ENCODE peak calls at places on chromosomes 11 and 22, in ten cellular contexts. K is astrocyte of the spinal cord, Q is neural progenitor cell, Y is coronary artery, J is cardiac muscle cell, A is Calu3, F is uterus, C is neural crest cell, H is fibroblast of pulmonary artery, D is fibroblast of villous mesenchyme. P is an unnamed sample.

GRCh38 chr22:40469181-40469580 is 98.8 kb downstream of the SGSM3 start:
- DNase-seq in K (no peak), Q (no peak), Y (no peak), J (no peak), A (no peak), F (no peak), C (no peak), H (no peak), D (no peak), P (no peak)

GRCh38 chr22:36823177-36823839 is 6.5 kb upstream of the PVALB start:
- DNase-seq in K (no peak), Q (peak), Y (no peak), J (no peak), A (no peak), F (no peak), C (no peak), H (peak), D (no peak), P (no peak)

GRCh38 chr11:133895551-133895950 is 50.2 kb upstream of the SPATA19 start:
- DNase-seq in K (no peak), Q (no peak), Y (peak), J (no peak), A (no peak), F (no peak), C (no peak), H (no peak), D (no peak), P (peak)

GRCh38 chr22:28297504-28297903 is 378.4 kb upstream of the PITPNB start:
- DNase-seq in K (no peak), Q (no peak), Y (no peak), J (no peak), A (no peak), F (no peak), C (no peak), H (no peak), D (peak), P (no peak)

GRCh38 chr11:86747801-86748200 is 52.5 kb upstream of the PRSS23 start:
- DNase-seq in K (no peak), Q (no peak), Y (no peak), J (no peak), A (no peak), F (no peak), C (no peak), H (no peak), D (peak), P (no peak)

GRCh38 chr22:26139320-26139719 is 29.9 kb upstream of the SEZ6L start:
- DNase-seq in K (no peak), Q (no peak), Y (no peak), J (no peak), A (no peak), F (no peak), C (no peak), H (no peak), D (no peak), P (no peak)

GRCh38 chr11:94303884-94304459 is 408 bp upstream of the IZUMO1R start:
- DNase-seq in K (no peak), Q (no peak), Y (no peak), J (no peak), A (no peak), F (no peak), C (no peak), H (no peak), D (no peak), P (no peak)

GRCh38 chr11:128532016-128532570 is 55.3 kb downstream of the ETS1 start:
- DNase-seq in K (no peak), Q (no peak), Y (no peak), J (no peak), A (no peak), F (no peak), C (no peak), H (no peak), D (no peak), P (no peak)

GRCh38 chr11:66981976-66982578 is 7.0 kb downstream of the C11orf86 start:
- DNase-seq in K (peak), Q (no peak), Y (peak), J (no peak), A (peak), F (peak), C (no peak), H (peak), D (peak), P (peak)

GRCh38 chr11:134273317-134273712 is 2.9 kb upstream of the GLB1L3 start:
- DNase-seq in K (no peak), Q (no peak), Y (no peak), J (no peak), A (no peak), F (no peak), C (no peak), H (no peak), D (no peak), P (no peak)

GRCh38 chr11:61004841-61005240 is 33.4 kb downstream of the CD6 start:
- DNase-seq in K (peak), Q (no peak), Y (no peak), J (no peak), A (no peak), F (no peak), C (no peak), H (peak), D (no peak), P (no peak)

GRCh38 chr11:36305047-36305446 is 9.0 kb downstream of the PRR5L start:
- DNase-seq in K (no peak), Q (no peak), Y (no peak), J (no peak), A (no peak), F (no peak), C (no peak), H (no peak), D (no peak), P (no peak)

GRCh38 chr11:12280838-12281565 is 96.4 kb upstream of the PARVA start:
- DNase-seq in K (no peak), Q (no peak), Y (peak), J (no peak), A (no peak), F (no peak), C (no peak), H (no peak), D (no peak), P (peak)

GRCh38 chr11:105071060-105071732 is 26.1 kb upstream of the CARD16 start:
- DNase-seq in K (no peak), Q (no peak), Y (no peak), J (no peak), A (no peak), F (no peak), C (no peak), H (no peak), D (no peak), P (no peak)

GRCh38 chr11:92846542-92847125 is 122.8 kb upstream of the MTNR1B start:
- DNase-seq in K (no peak), Q (no peak), Y (no peak), J (no peak), A (no peak), F (no peak), C (no peak), H (no peak), D (peak), P (no peak)

GRCh38 chr11:1845095-1845429 is 6.3 kb downstream of the TNNI2 start:
- DNase-seq in K (no peak), Q (no peak), Y (no peak), J (no peak), A (no peak), F (no peak), C (no peak), H (no peak), D (no peak), P (no peak)

GRCh38 chr11:63874511-63874910 is 35.6 kb downstream of the MARK2 start:
- DNase-seq in K (no peak), Q (no peak), Y (no peak), J (peak), A (no peak), F (no peak), C (no peak), H (no peak), D (peak), P (no peak)

GRCh38 chr11:73270855-73271477 is 1.2 kb upstream of the P2RY6 start:
- DNase-seq in K (no peak), Q (no peak), Y (peak), J (no peak), A (no peak), F (no peak), C (no peak), H (no peak), D (no peak), P (no peak)

GRCh38 chr22:42269407-42270177 is 861 bp downstream of the TCF20 start:
- DNase-seq in K (no peak), Q (peak), Y (no peak), J (peak), A (peak), F (peak), C (peak), H (peak), D (peak), P (no peak)
- TF ChIP-seq CTCF in K (no peak), Q (peak), Y (no peak), J (no peak), A (no peak), F (no peak), C (peak), H (no peak), D (no peak), P (no peak)

DNA sequence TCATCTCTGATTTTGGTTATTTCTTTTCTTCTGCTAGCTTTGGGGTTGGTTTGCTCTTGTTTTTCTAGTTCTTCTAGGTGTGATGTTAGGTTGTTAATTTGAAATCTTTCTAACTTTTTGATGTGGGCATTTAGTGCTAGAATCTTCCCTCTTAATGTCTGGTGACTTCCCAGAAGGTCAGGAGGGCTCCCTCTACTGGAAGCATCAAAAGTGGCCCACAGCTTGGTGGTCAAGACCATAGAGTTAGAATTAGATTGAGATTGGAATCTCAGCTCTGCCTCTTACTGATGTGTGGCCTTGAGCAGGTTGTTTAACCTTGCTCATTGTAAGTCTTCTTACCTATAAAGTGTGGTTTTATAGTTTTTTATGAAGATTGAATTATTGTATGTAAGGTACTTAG is 99.3 kb downstream of the FDX1 start:
- DNase-seq in K (peak), Q (peak), Y (no peak), J (no peak), A (peak), F (no peak), C (no peak), H (peak), D (peak), P (no peak)
- TF ChIP-seq CTCF in K (peak), Q (peak), Y (no peak), J (peak), A (no peak), F (no peak), C (peak), H (peak), D (peak), P (no peak)

DNA sequence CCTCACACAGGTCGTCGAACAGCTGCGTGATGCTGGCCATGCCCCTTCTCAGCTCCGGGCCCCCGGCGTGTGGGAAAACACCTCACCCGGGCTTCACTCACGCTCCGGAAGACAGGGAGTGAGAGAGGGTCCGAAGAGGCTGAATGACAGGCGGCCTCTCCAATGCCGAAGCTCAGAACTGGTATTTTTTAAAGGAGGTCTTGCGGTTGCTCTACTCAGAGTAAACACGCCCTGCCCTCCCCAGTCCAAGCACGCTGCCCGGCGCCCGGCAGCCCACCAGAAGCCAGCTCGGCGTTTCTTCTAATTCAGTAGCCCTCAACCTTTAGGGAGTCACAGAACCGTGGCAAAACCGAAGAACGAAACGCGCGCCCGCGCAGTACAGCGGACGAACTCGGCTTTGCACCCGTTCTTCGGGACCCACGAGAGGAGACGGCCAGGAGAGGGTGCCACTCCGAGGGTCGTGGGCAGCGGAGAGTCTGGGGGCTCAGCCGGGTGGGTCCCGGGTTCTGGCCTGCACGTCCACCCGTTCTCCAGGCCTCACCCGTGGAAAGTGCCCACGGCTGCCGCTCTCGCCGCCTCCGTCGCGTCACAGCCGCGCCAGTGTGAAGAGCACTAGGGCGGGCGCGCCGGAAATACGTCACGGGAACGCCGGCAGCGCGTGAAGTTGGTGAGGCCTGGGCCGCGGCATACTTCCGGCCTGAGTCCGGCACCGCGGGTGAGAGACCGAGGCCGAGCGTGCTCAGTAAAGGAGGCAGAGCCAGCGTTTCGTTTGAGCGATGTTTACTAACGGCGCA is at the start of gene TUBGCP6:
- DNase-seq in K (peak), Q (peak), Y (peak), J (peak), A (peak), F (peak), C (peak), H (peak), D (peak), P (peak)
- TF ChIP-seq CTCF in K (no peak), Q (peak), Y (no peak), J (peak), A (peak), F (peak), C (peak), H (peak), D (peak), P (peak)

GRCh38 chr11:45847908-45848316 is 637 bp downstream of the CRY2 start:
- DNase-seq in K (peak), Q (peak), Y (no peak), J (peak), A (peak), F (peak), C (peak), H (peak), D (peak), P (no peak)
- TF ChIP-seq CTCF in K (peak), Q (no peak), Y (no peak), J (peak), A (no peak), F (peak), C (no peak), H (peak), D (no peak), P (peak)

DNA sequence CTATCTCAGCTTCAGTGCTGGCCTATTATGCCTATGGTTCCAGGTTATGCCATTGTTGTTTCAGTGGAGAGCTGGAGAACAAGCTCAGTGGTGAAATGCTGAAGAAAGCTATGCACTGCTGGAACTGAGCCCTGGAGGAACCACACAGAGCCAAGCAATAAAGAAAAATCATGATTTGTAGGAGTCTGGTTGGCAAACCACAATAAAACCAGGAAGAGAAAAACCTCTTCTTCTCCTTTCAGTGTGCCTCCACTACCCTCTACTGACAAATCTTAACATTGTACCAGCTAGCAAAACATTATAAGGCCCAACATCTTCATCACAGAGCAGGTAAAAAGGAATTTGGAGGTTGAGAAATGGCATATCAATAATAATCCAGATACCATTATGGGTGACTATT is 5.3 kb downstream of the OR51F2 start:
- DNase-seq in K (peak), Q (peak), Y (no peak), J (no peak), A (no peak), F (no peak), C (no peak), H (peak), D (peak), P (no peak)
- TF ChIP-seq CTCF in K (peak), Q (peak), Y (no peak), J (no peak), A (peak), F (peak), C (peak), H (no peak), D (peak), P (peak)

GRCh38 chr22:32855023-32855756 is 53.7 kb downstream of the TIMP3 start:
- DNase-seq in K (no peak), Q (no peak), Y (no peak), J (no peak), A (no peak), F (no peak), C (no peak), H (no peak), D (peak), P (no peak)
- TF ChIP-seq CTCF in K (no peak), Q (no peak), Y (no peak), J (no peak), A (no peak), F (no peak), C (no peak), H (no peak), D (no peak), P (no peak)

GRCh38 chr11:65424200-65425104 is 1.9 kb downstream of the NEAT1 start:
- DNase-seq in K (peak), Q (no peak), Y (peak), J (no peak), A (no peak), F (peak), C (no peak), H (peak), D (peak), P (peak)

GRCh38 chr11:65423516-65424199 is 1.1 kb downstream of the NEAT1 start:
- DNase-seq in K (peak), Q (no peak), Y (peak), J (no peak), A (no peak), F (peak), C (no peak), H (no peak), D (no peak), P (peak)

GRCh38 chr11:65426839-65427690 is 4.5 kb downstream of the NEAT1 start:
- DNase-seq in K (peak), Q (no peak), Y (peak), J (no peak), A (no peak), F (peak), C (no peak), H (peak), D (peak), P (no peak)

GRCh38 chr11:65425971-65426838 is 3.6 kb downstream of the NEAT1 start:
- DNase-seq in K (peak), Q (no peak), Y (peak), J (no peak), A (no peak), F (peak), C (no peak), H (peak), D (peak), P (no peak)

DNA sequence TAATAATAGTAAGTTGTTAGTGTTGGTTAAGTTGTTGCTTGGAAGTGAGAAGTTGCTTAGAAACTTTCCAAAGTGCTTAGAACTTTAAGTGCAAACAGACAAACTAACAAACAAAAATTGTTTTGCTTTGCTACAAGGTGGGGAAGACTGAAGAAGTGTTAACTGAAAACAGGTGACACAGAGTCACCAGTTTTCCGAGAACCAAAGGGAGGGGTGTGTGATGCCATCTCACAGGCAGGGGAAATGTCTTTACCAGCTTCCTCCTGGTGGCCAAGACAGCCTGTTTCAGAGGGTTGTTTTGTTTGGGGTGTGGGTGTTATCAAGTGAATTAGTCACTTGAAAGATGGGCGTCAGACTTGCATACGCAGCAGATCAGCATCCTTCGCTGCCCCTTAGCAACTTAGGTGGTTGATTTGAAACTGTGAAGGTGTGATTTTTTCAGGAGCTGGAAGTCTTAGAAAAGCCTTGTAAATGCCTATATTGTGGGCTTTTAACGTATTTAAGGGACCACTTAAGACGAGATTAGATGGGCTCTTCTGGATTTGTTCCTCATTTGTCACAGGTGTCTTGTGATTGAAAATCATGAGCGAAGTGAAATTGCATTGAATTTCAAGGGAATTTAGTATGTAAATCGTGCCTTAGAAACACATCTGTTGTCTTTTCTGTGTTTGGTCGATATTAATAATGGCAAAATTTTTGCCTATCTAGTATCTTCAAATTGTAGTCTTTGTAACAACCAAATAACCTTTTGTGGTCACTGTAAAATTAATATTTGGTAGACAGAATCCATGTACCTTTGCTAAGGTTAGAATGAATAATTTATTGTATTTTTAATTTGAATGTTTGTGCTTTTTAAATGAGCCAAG is 2.7 kb downstream of the NEAT1 start:
- DNase-seq in K (peak), Q (peak), Y (peak), J (no peak), A (peak), F (peak), C (no peak), H (peak), D (peak), P (peak)
- TF ChIP-seq CTCF in K (no peak), Q (no peak), Y (no peak), J (peak), A (no peak), F (peak), C (peak), H (no peak), D (no peak), P (peak)

GRCh38 chr11:27392278-27392677 is 29.3 kb upstream of the CCDC34 start:
- DNase-seq in K (no peak), Q (peak), Y (no peak), J (no peak), A (no peak), F (no peak), C (no peak), H (no peak), D (no peak), P (no peak)

GRCh38 chr11:27388869-27389268 is 25.9 kb upstream of the CCDC34 start:
- DNase-seq in K (no peak), Q (no peak), Y (no peak), J (no peak), A (no peak), F (no peak), C (no peak), H (no peak), D (peak), P (no peak)

GRCh38 chr11:27390959-27391326 is 27.9 kb upstream of the CCDC34 start:
- DNase-seq in K (peak), Q (no peak), Y (no peak), J (no peak), A (no peak), F (no peak), C (no peak), H (peak), D (peak), P (no peak)

GRCh38 chr11:27391336-27392015 is 28.5 kb upstream of the CCDC34 start:
- DNase-seq in K (no peak), Q (peak), Y (no peak), J (no peak), A (no peak), F (no peak), C (no peak), H (no peak), D (no peak), P (no peak)

DNA sequence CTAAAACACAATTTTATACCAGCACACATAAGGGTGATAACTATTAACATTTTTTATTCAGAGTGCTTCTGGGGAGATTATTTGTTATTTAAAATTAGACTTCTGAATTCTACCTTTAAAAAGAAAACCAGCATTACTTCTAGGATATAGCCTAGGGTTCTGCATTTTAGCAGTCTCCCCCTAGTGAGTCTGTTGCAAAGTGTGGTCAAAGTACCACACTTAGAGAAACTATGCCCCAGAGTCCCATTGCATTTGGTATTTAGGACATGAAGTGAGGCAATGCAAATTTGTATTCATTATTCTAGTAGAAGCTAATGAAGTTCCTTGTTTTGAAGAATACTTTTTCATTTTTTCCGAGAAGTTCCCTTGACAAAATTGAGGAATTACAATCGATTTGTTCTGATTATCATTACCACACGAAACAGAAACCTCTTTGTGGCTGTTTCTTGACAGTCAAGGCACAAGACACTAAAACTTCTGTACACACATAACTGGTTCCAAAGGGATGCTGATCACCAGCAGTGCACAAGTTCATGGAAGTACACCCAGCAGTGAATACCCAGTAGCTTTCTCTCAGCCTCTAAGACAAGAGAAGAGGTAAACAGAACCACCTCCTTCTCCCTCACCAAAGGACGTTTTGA is 27.4 kb upstream of the CCDC34 start:
- DNase-seq in K (no peak), Q (no peak), Y (no peak), J (no peak), A (no peak), F (no peak), C (no peak), H (no peak), D (no peak), P (no peak)
- TF ChIP-seq CTCF in K (no peak), Q (peak), Y (no peak), J (no peak), A (no peak), F (no peak), C (no peak), H (no peak), D (no peak), P (no peak)

P was measured in osteocyte.